ENCODE peak calls at places on chromosome 13, in nine cellular contexts. One of them, this sample, is unnamed.

GRCh38 chr13:33611016-33611805 is 206.7 kb upstream of the RFC3 start:
- DNase-seq in tibial nerve: peak; percentile 35
- DNase-seq in keratinocyte: no peak
- DNase-seq in CD4-positive, CD25-positive, alpha-beta regulatory T cell: no peak
- DNase-seq in stomach: peak; percentile 65
- DNase-seq in cardiac muscle cell: no peak
- DNase-seq in adrenal gland: peak; percentile 73
- DNase-seq in right cardiac atrium: peak; percentile 94
- DNase-seq in neural progenitor cell: peak; percentile 81
- DNase-seq in this sample: peak; percentile 13

GRCh38 chr13:108859202-108860012 is 230.0 kb downstream of the MYO16 start:
- DNase-seq in adrenal gland: no peak
- DNase-seq in right cardiac atrium: no peak
- DNase-seq in cardiac muscle cell: peak; percentile 19
- DNase-seq in CD4-positive, CD25-positive, alpha-beta regulatory T cell: no peak
- DNase-seq in stomach: no peak
- DNase-seq in neural progenitor cell: no peak
- DNase-seq in keratinocyte: no peak
- DNase-seq in tibial nerve: no peak
- DNase-seq in this sample: no peak

GRCh38 chr13:33285420-33286124 is at the start of gene STARD13:
- DNase-seq in right cardiac atrium: peak; percentile 97
- DNase-seq in adrenal gland: peak; percentile 97
- DNase-seq in keratinocyte: peak; percentile 73
- DNase-seq in neural progenitor cell: peak; percentile 91
- DNase-seq in tibial nerve: peak; percentile 95
- DNase-seq in cardiac muscle cell: peak; percentile 93
- DNase-seq in CD4-positive, CD25-positive, alpha-beta regulatory T cell: no peak
- DNase-seq in stomach: peak; percentile 92
- DNase-seq in this sample: peak; percentile 93

GRCh38 chr13:64680739-64681138 is 2549.4 kb downstream of the PCDH9 start:
- DNase-seq in keratinocyte: no peak
- DNase-seq in cardiac muscle cell: no peak
- DNase-seq in adrenal gland: no peak
- DNase-seq in CD4-positive, CD25-positive, alpha-beta regulatory T cell: no peak
- DNase-seq in right cardiac atrium: no peak
- DNase-seq in stomach: no peak
- DNase-seq in neural progenitor cell: no peak
- DNase-seq in tibial nerve: no peak
- DNase-seq in this sample: no peak

GRCh38 chr13:38879278-38879677 is 111.4 kb downstream of the STOML3 start:
- DNase-seq in neural progenitor cell: no peak
- DNase-seq in adrenal gland: no peak
- DNase-seq in stomach: no peak
- DNase-seq in tibial nerve: no peak
- DNase-seq in keratinocyte: no peak
- DNase-seq in cardiac muscle cell: peak; percentile 2
- DNase-seq in right cardiac atrium: no peak
- DNase-seq in CD4-positive, CD25-positive, alpha-beta regulatory T cell: no peak
- DNase-seq in this sample: no peak

GRCh38 chr13:100725472-100725871 is 50.9 kb upstream of the TMTC4 start:
- DNase-seq in CD4-positive, CD25-positive, alpha-beta regulatory T cell: no peak
- DNase-seq in stomach: no peak
- DNase-seq in tibial nerve: no peak
- DNase-seq in adrenal gland: no peak
- DNase-seq in neural progenitor cell: no peak
- DNase-seq in keratinocyte: no peak
- DNase-seq in cardiac muscle cell: no peak
- DNase-seq in right cardiac atrium: no peak
- DNase-seq in this sample: no peak

GRCh38 chr13:79246575-79246949 is 159.5 kb downstream of the RBM26 start:
- DNase-seq in neural progenitor cell: no peak
- DNase-seq in stomach: no peak
- DNase-seq in cardiac muscle cell: no peak
- DNase-seq in CD4-positive, CD25-positive, alpha-beta regulatory T cell: no peak
- DNase-seq in adrenal gland: no peak
- DNase-seq in right cardiac atrium: no peak
- DNase-seq in tibial nerve: no peak
- DNase-seq in keratinocyte: no peak
- DNase-seq in this sample: no peak

GRCh38 chr13:57813641-57814040 is 182.1 kb downstream of the PCDH17 start:
- DNase-seq in cardiac muscle cell: no peak
- DNase-seq in neural progenitor cell: peak; percentile 65
- DNase-seq in keratinocyte: no peak
- DNase-seq in right cardiac atrium: no peak
- DNase-seq in adrenal gland: no peak
- DNase-seq in stomach: no peak
- DNase-seq in tibial nerve: no peak
- DNase-seq in CD4-positive, CD25-positive, alpha-beta regulatory T cell: no peak
- DNase-seq in this sample: no peak

GRCh38 chr13:49148405-49148804 is 71.7 kb upstream of the MLNR start:
- DNase-seq in CD4-positive, CD25-positive, alpha-beta regulatory T cell: no peak
- DNase-seq in right cardiac atrium: no peak
- DNase-seq in adrenal gland: no peak
- DNase-seq in neural progenitor cell: no peak
- DNase-seq in cardiac muscle cell: no peak
- DNase-seq in tibial nerve: no peak
- DNase-seq in stomach: no peak
- DNase-seq in keratinocyte: no peak
- DNase-seq in this sample: no peak

GRCh38 chr13:106690779-106691178 is 122.8 kb upstream of the ARGLU1 start:
- DNase-seq in adrenal gland: peak; percentile 28
- DNase-seq in right cardiac atrium: peak; percentile 26
- DNase-seq in CD4-positive, CD25-positive, alpha-beta regulatory T cell: no peak
- DNase-seq in stomach: no peak
- DNase-seq in cardiac muscle cell: no peak
- DNase-seq in neural progenitor cell: no peak
- DNase-seq in tibial nerve: no peak
- DNase-seq in keratinocyte: no peak
- DNase-seq in this sample: no peak

GRCh38 chr13:51919531-51919930 is 57.8 kb downstream of the CCDC70 start:
- DNase-seq in neural progenitor cell: no peak
- DNase-seq in right cardiac atrium: no peak
- DNase-seq in tibial nerve: no peak
- DNase-seq in adrenal gland: no peak
- DNase-seq in keratinocyte: no peak
- DNase-seq in CD4-positive, CD25-positive, alpha-beta regulatory T cell: no peak
- DNase-seq in cardiac muscle cell: no peak
- DNase-seq in stomach: no peak
- DNase-seq in this sample: no peak

GRCh38 chr13:98513837-98514236 is 63.1 kb downstream of the STK24 start:
- DNase-seq in CD4-positive, CD25-positive, alpha-beta regulatory T cell: no peak
- DNase-seq in keratinocyte: no peak
- DNase-seq in right cardiac atrium: no peak
- DNase-seq in stomach: no peak
- DNase-seq in tibial nerve: no peak
- DNase-seq in cardiac muscle cell: no peak
- DNase-seq in neural progenitor cell: no peak
- DNase-seq in adrenal gland: no peak
- DNase-seq in this sample: no peak
- H3K27ac ChIP-seq in CD4-positive, CD25-positive, alpha-beta regulatory T cell: peak overlapping the region; percentile 28
- H3K27ac ChIP-seq in keratinocyte: peak overlapping the region; percentile 24
- H3K27ac ChIP-seq in right cardiac atrium: no peak overlapping the region
- H3K27ac ChIP-seq in stomach: no peak overlapping the region
- H3K27ac ChIP-seq in tibial nerve: no peak overlapping the region
- H3K27ac ChIP-seq in cardiac muscle cell: no peak overlapping the region
- H3K27ac ChIP-seq in neural progenitor cell: no peak overlapping the region
- H3K27ac ChIP-seq in adrenal gland: no peak overlapping the region
- H3K27ac ChIP-seq in this sample: no peak overlapping the region

GRCh38 chr13:113941571-113942191 is 32.2 kb downstream of the C13orf46 start:
- DNase-seq in CD4-positive, CD25-positive, alpha-beta regulatory T cell: no peak
- DNase-seq in right cardiac atrium: no peak
- DNase-seq in keratinocyte: no peak
- DNase-seq in cardiac muscle cell: no peak
- DNase-seq in tibial nerve: no peak
- DNase-seq in neural progenitor cell: no peak
- DNase-seq in adrenal gland: peak; percentile 26
- DNase-seq in stomach: no peak
- DNase-seq in this sample: peak; percentile 0
- H3K27me3 ChIP-seq in CD4-positive, CD25-positive, alpha-beta regulatory T cell: no peaks in the 10 kb centered on the region
- H3K27me3 ChIP-seq in right cardiac atrium: no peaks in the 10 kb centered on the region
- H3K27me3 ChIP-seq in keratinocyte: peaks cover 31% of the 10 kb centered on the region
- H3K27me3 ChIP-seq in cardiac muscle cell: no peaks in the 10 kb centered on the region
- H3K27me3 ChIP-seq in tibial nerve: no peaks in the 10 kb centered on the region
- H3K27me3 ChIP-seq in neural progenitor cell: no peaks in the 10 kb centered on the region
- H3K27me3 ChIP-seq in adrenal gland: no peaks in the 10 kb centered on the region
- H3K27me3 ChIP-seq in stomach: no peaks in the 10 kb centered on the region
- H3K27me3 ChIP-seq in this sample: no peaks in the 10 kb centered on the region

GRCh38 chr13:24225062-24225461 is 64.5 kb downstream of the SPATA13 start:
- DNase-seq in CD4-positive, CD25-positive, alpha-beta regulatory T cell: no peak
- DNase-seq in keratinocyte: no peak
- DNase-seq in tibial nerve: no peak
- DNase-seq in adrenal gland: no peak
- DNase-seq in right cardiac atrium: no peak
- DNase-seq in cardiac muscle cell: peak; percentile 17
- DNase-seq in neural progenitor cell: no peak
- DNase-seq in stomach: no peak
- DNase-seq in this sample: no peak
- H3K27ac ChIP-seq in CD4-positive, CD25-positive, alpha-beta regulatory T cell: no peak overlapping the region
- H3K27ac ChIP-seq in keratinocyte: no peak overlapping the region
- H3K27ac ChIP-seq in tibial nerve: no peak overlapping the region
- H3K27ac ChIP-seq in adrenal gland: peak overlapping the region; percentile 51
- H3K27ac ChIP-seq in right cardiac atrium: no peak overlapping the region
- H3K27ac ChIP-seq in cardiac muscle cell: no peak overlapping the region
- H3K27ac ChIP-seq in neural progenitor cell: no peak overlapping the region
- H3K27ac ChIP-seq in stomach: no peak overlapping the region
- H3K27ac ChIP-seq in this sample: no peak overlapping the region

GRCh38 chr13:61648546-61648945 is 232.9 kb upstream of the PCDH20 start:
- DNase-seq in keratinocyte: no peak
- DNase-seq in neural progenitor cell: no peak
- DNase-seq in right cardiac atrium: no peak
- DNase-seq in adrenal gland: no peak
- DNase-seq in tibial nerve: no peak
- DNase-seq in CD4-positive, CD25-positive, alpha-beta regulatory T cell: no peak
- DNase-seq in cardiac muscle cell: no peak
- DNase-seq in stomach: no peak
- DNase-seq in this sample: no peak
- H3K27me3 ChIP-seq in keratinocyte: no peaks in the 10 kb centered on the region
- H3K27me3 ChIP-seq in neural progenitor cell: no peaks in the 10 kb centered on the region
- H3K27me3 ChIP-seq in right cardiac atrium: no peaks in the 10 kb centered on the region
- H3K27me3 ChIP-seq in adrenal gland: no peaks in the 10 kb centered on the region
- H3K27me3 ChIP-seq in tibial nerve: no peaks in the 10 kb centered on the region
- H3K27me3 ChIP-seq in CD4-positive, CD25-positive, alpha-beta regulatory T cell: no peaks in the 10 kb centered on the region
- H3K27me3 ChIP-seq in cardiac muscle cell: no peaks in the 10 kb centered on the region
- H3K27me3 ChIP-seq in stomach: no peaks in the 10 kb centered on the region
- H3K27me3 ChIP-seq in this sample: no peaks in the 10 kb centered on the region

GRCh38 chr13:113618455-113618854 is 33.9 kb downstream of the TFDP1 start:
- DNase-seq in CD4-positive, CD25-positive, alpha-beta regulatory T cell: no peak
- DNase-seq in tibial nerve: no peak
- DNase-seq in stomach: no peak
- DNase-seq in keratinocyte: no peak
- DNase-seq in adrenal gland: no peak
- DNase-seq in right cardiac atrium: peak; percentile 36
- DNase-seq in neural progenitor cell: no peak
- DNase-seq in cardiac muscle cell: no peak
- DNase-seq in this sample: no peak

GRCh38 chr13:113620036-113620435 is 35.5 kb downstream of the TFDP1 start:
- DNase-seq in cardiac muscle cell: no peak
- DNase-seq in stomach: no peak
- DNase-seq in tibial nerve: no peak
- DNase-seq in keratinocyte: no peak
- DNase-seq in adrenal gland: no peak
- DNase-seq in right cardiac atrium: peak; percentile 47
- DNase-seq in CD4-positive, CD25-positive, alpha-beta regulatory T cell: no peak
- DNase-seq in neural progenitor cell: no peak
- DNase-seq in this sample: no peak

GRCh38 chr13:113616991-113617749 is 32.6 kb downstream of the TFDP1 start:
- DNase-seq in CD4-positive, CD25-positive, alpha-beta regulatory T cell: no peak
- DNase-seq in stomach: peak; percentile 44
- DNase-seq in adrenal gland: no peak
- DNase-seq in neural progenitor cell: peak; percentile 86
- DNase-seq in tibial nerve: no peak
- DNase-seq in right cardiac atrium: peak; percentile 47
- DNase-seq in keratinocyte: no peak
- DNase-seq in cardiac muscle cell: peak; percentile 76
- DNase-seq in this sample: no peak

GRCh38 chr13:113613789-113614379 is 29.3 kb downstream of the TFDP1 start:
- DNase-seq in neural progenitor cell: no peak
- DNase-seq in cardiac muscle cell: no peak
- DNase-seq in tibial nerve: no peak
- DNase-seq in right cardiac atrium: peak; percentile 4
- DNase-seq in keratinocyte: no peak
- DNase-seq in stomach: no peak
- DNase-seq in CD4-positive, CD25-positive, alpha-beta regulatory T cell: no peak
- DNase-seq in adrenal gland: no peak
- DNase-seq in this sample: no peak

GRCh38 chr13:113616281-113616906 is 31.8 kb downstream of the TFDP1 start:
- DNase-seq in neural progenitor cell: no peak
- DNase-seq in right cardiac atrium: peak; percentile 7
- DNase-seq in stomach: no peak
- DNase-seq in tibial nerve: no peak
- DNase-seq in keratinocyte: no peak
- DNase-seq in adrenal gland: peak; percentile 35
- DNase-seq in CD4-positive, CD25-positive, alpha-beta regulatory T cell: no peak
- DNase-seq in cardiac muscle cell: no peak
- DNase-seq in this sample: no peak
- H3K27ac ChIP-seq in neural progenitor cell: peak overlapping the region; percentile 85
- H3K27ac ChIP-seq in right cardiac atrium: no peak overlapping the region
- H3K27ac ChIP-seq in stomach: no peak overlapping the region
- H3K27ac ChIP-seq in tibial nerve: no peak overlapping the region
- H3K27ac ChIP-seq in keratinocyte: no peak overlapping the region
- H3K27ac ChIP-seq in adrenal gland: no peak overlapping the region
- H3K27ac ChIP-seq in CD4-positive, CD25-positive, alpha-beta regulatory T cell: no peak overlapping the region
- H3K27ac ChIP-seq in cardiac muscle cell: peak overlapping the region; percentile 76
- H3K27ac ChIP-seq in this sample: no peak overlapping the region

DNA sequence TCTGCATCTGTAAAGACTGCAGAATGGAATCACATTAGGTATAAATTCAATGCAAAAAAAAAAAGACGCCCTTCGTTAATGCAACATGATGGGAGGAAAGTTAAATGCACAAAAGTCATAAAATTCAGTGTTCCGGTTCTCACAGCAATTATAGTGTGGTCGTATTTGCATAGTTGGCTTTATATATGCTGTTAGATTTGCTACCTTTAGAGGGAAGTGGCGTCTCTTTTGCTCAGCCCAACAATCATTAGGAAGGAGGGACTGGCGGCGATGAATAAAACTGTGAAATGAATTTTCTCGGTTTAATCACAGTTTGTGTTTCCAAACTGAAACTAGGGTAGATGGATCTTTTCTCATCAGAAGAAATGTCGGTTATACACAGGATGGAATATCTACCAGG is 215.8 kb downstream of the TEX29 start:
- DNase-seq in adrenal gland: no peak
- DNase-seq in cardiac muscle cell: no peak
- DNase-seq in right cardiac atrium: no peak
- DNase-seq in stomach: no peak
- DNase-seq in CD4-positive, CD25-positive, alpha-beta regulatory T cell: no peak
- DNase-seq in keratinocyte: no peak
- DNase-seq in neural progenitor cell: no peak
- DNase-seq in tibial nerve: no peak
- DNase-seq in this sample: no peak
- H3K27me3 ChIP-seq in adrenal gland: peaks cover 45% of the 10 kb centered on the region
- H3K27me3 ChIP-seq in cardiac muscle cell: peaks cover 93% of the 10 kb centered on the region
- H3K27me3 ChIP-seq in right cardiac atrium: peaks cover 2% of the 10 kb centered on the region
- H3K27me3 ChIP-seq in stomach: no peaks in the 10 kb centered on the region
- H3K27me3 ChIP-seq in CD4-positive, CD25-positive, alpha-beta regulatory T cell: peaks cover 26% of the 10 kb centered on the region
- H3K27me3 ChIP-seq in keratinocyte: peaks cover 10% of the 10 kb centered on the region
- H3K27me3 ChIP-seq in neural progenitor cell: peaks cover 78% of the 10 kb centered on the region
- H3K27me3 ChIP-seq in tibial nerve: no peaks in the 10 kb centered on the region
- H3K27me3 ChIP-seq in this sample: no peaks in the 10 kb centered on the region

This sample was measured in thoracic aorta.